ENCODE peak calls at places on chromosomes 6 and 20, in eight cellular contexts. Q is right lobe of liver; F is bronchial epithelial cell; Y is activated effector memory CD4-positive, alpha-beta T cell treated with Interleukin-2 at 50 U/mL for 16 hours; E is activated naive CD4-positive, alpha-beta T cell treated with anti-CD3 and anti-CD28 coated beads, Interleukin-2, amount 10 ng/mL, durations not matched to agents 7 days and 5 days; L is GM20000; W is Calu3; P is AG09319. U is an unnamed sample.

GRCh38 chr20:7383218-7383617 is 557.0 kb downstream of the HAO1 start:
- DNase-seq in Q (no peak), F (no peak), Y (no peak), E (no peak), L (no peak), W (no peak), P (no peak), U (no peak)

GRCh38 chr20:10971096-10971495 is 297.3 kb upstream of the JAG1 start:
- DNase-seq in Q (no peak), F (peak; percentile 63), Y (no peak), E (no peak), L (no peak), W (no peak), P (no peak), U (no peak)

GRCh38 chr6:157430834-157431233 is 49.8 kb downstream of the ZDHHC14 start:
- DNase-seq in Q (no peak), F (no peak), Y (no peak), E (no peak), L (no peak), W (no peak), P (no peak), U (no peak)

GRCh38 chr6:127816643-127817042 is 84.2 kb downstream of the THEMIS start:
- DNase-seq in Q (no peak), F (no peak), Y (no peak), E (no peak), L (no peak), W (no peak), P (no peak), U (no peak)

GRCh38 chr6:170069611-170070010 is 221.3 kb downstream of the DLL1 start:
- DNase-seq in Q (no peak), F (no peak), Y (no peak), E (no peak), L (no peak), W (no peak), P (no peak), U (no peak)

GRCh38 chr20:312067-312466 is 13.3 kb upstream of the SOX12 start:
- DNase-seq in Q (no peak), F (no peak), Y (no peak), E (no peak), L (no peak), W (no peak), P (no peak), U (no peak)

GRCh38 chr6:28161410-28162079 is 19.9 kb downstream of the ZKSCAN8 start:
- DNase-seq in Q (peak; percentile 66), F (peak; percentile 52), Y (peak; percentile 72), E (peak; percentile 88), L (peak; percentile 87), W (peak; percentile 56), P (no peak), U (peak; percentile 83)

GRCh38 chr6:148898360-148899005 is 151.7 kb downstream of the UST start:
- DNase-seq in Q (no peak), F (no peak), Y (no peak), E (no peak), L (no peak), W (no peak), P (no peak), U (no peak)

GRCh38 chr6:132684998-132685397 is 26.0 kb upstream of the TAAR1 start:
- DNase-seq in Q (no peak), F (no peak), Y (no peak), E (no peak), L (no peak), W (no peak), P (no peak), U (no peak)

GRCh38 chr6:14456941-14457340 is 339.4 kb downstream of the CD83 start:
- DNase-seq in Q (no peak), F (peak; percentile 65), Y (no peak), E (no peak), L (no peak), W (no peak), P (no peak), U (no peak)

GRCh38 chr6:130644175-130644574 is 183.0 kb upstream of the SMLR1 start:
- DNase-seq in Q (no peak), F (no peak), Y (no peak), E (no peak), L (no peak), W (no peak), P (no peak), U (no peak)

GRCh38 chr20:23625236-23625964 is 12.4 kb downstream of the CST3 start:
- DNase-seq in Q (no peak), F (peak; percentile 90), Y (no peak), E (no peak), L (no peak), W (no peak), P (no peak), U (peak; percentile 12)

GRCh38 chr20:35856866-35857265 is 85.1 kb downstream of the PHF20 start:
- DNase-seq in Q (no peak), F (no peak), Y (no peak), E (no peak), L (no peak), W (no peak), P (no peak), U (no peak)

GRCh38 chr20:11850901-11851300 is 66.8 kb upstream of the BTBD3 start:
- DNase-seq in Q (no peak), F (peak; percentile 93), Y (no peak), E (no peak), L (no peak), W (no peak), P (no peak), U (no peak)

GRCh38 chr20:58007947-58008346 is 220.5 kb downstream of the ANKRD60 start:
- DNase-seq in Q (no peak), F (no peak), Y (no peak), E (no peak), L (no peak), W (no peak), P (no peak), U (no peak)

GRCh38 chr6:139344186-139344963 is 30.1 kb downstream of the CITED2 start:
- DNase-seq in Q (no peak), F (peak; percentile 61), Y (no peak), E (no peak), L (no peak), W (peak; percentile 20), P (no peak), U (no peak)

GRCh38 chr6:90319044-90319443 is 22.4 kb upstream of the BACH2 start:
- DNase-seq in Q (no peak), F (no peak), Y (no peak), E (no peak), L (no peak), W (no peak), P (no peak), U (no peak)

GRCh38 chr6:146819596-146820320 is 221.0 kb downstream of the ADGB start:
- DNase-seq in Q (no peak), F (no peak), Y (no peak), E (no peak), L (no peak), W (no peak), P (no peak), U (no peak)